ENCODE peak calls at places on chromosomes 2 and 18, in six cellular contexts. U is choroid plexus epithelial cell; J is nephron progenitor cell; L is stimulated activated CD4-positive, alpha-beta T cell treated with anti-CD3 and anti-CD28 coated beads, Interleukin-2, amount 100 ng/mL, for 48 hours; C is T-helper 1 cell; E is lung microvascular endothelial cell. F is an unnamed sample.

GRCh38 chr18:11953113-11953512 is 28.2 kb upstream of the IMPA2 start:
- DNase-seq in U (no peak), J (no peak), L (no peak), C (peak), E (no peak), F (no peak)

GRCh38 chr2:184938221-184938985 is 340.1 kb downstream of the ZNF804A start:
- DNase-seq in U (no peak), J (no peak), L (no peak), C (no peak), E (no peak), F (no peak)

GRCh38 chr2:19799881-19800780 is 101.7 kb downstream of the TTC32 start:
- DNase-seq in U (no peak), J (no peak), L (no peak), C (no peak), E (no peak), F (no peak)

GRCh38 chr2:121076885-121077549 is 208.0 kb downstream of the TFCP2L1 start:
- DNase-seq in U (peak), J (peak), L (peak), C (peak), E (peak), F (peak)

GRCh38 chr2:45929674-45930395 is 278.4 kb downstream of the PRKCE start:
- DNase-seq in U (no peak), J (no peak), L (no peak), C (no peak), E (no peak), F (no peak)

GRCh38 chr2:238321467-238321866 is 1.1 kb downstream of the TRAF3IP1 start:
- DNase-seq in U (no peak), J (no peak), L (no peak), C (no peak), E (no peak), F (no peak)

GRCh38 chr2:118696786-118697465 is 150.5 kb downstream of the EN1 start:
- DNase-seq in U (peak), J (no peak), L (no peak), C (no peak), E (no peak), F (no peak)

GRCh38 chr18:3233433-3234168 is 13.8 kb upstream of the MYOM1 start:
- DNase-seq in U (no peak), J (no peak), L (no peak), C (no peak), E (no peak), F (no peak)

GRCh38 chr18:45197526-45197970 is 417.7 kb upstream of the SLC14A2 start:
- DNase-seq in U (no peak), J (no peak), L (no peak), C (peak), E (no peak), F (no peak)

GRCh38 chr2:144376475-144376874 is 143.4 kb downstream of the ZEB2 start:
- DNase-seq in U (no peak), J (no peak), L (no peak), C (no peak), E (no peak), F (no peak)

GRCh38 chr2:73043279-73043678 is 28.2 kb downstream of the SFXN5 start:
- DNase-seq in U (no peak), J (no peak), L (no peak), C (no peak), E (peak), F (no peak)

GRCh38 chr2:193843675-193844074 is 1648.9 kb upstream of the TMEFF2 start:
- DNase-seq in U (no peak), J (no peak), L (no peak), C (no peak), E (no peak), F (no peak)

GRCh38 chr2:72982219-72982618 is 64.9 kb downstream of the EMX1 start:
- DNase-seq in U (no peak), J (no peak), L (no peak), C (no peak), E (no peak), F (no peak)

GRCh38 chr2:96773922-96774321 is 13.2 kb downstream of the CNNM4 start:
- DNase-seq in U (no peak), J (no peak), L (peak), C (peak), E (no peak), F (no peak)